ENCODE peak calls at places on chromosomes 13 and 19, in four cellular contexts. D is fibroblast of pulmonary artery, E is astrocyte, K is cardiac fibroblast. I is an unnamed sample.
A peak's percentile ranks its signal among the peaks of the same experiment; 100 is the strongest.

GRCh38 chr19:38213911-38214625 is 10.0 kb downstream of the DPF1 start:
- DNase-seq in D (peak; percentile 29), E (peak; percentile 89), K (peak; percentile 29), I (peak; percentile 29)

GRCh38 chr13:49062297-49062896 is 86.7 kb downstream of the FNDC3A start:
- DNase-seq in D (no peak), E (no peak), K (no peak), I (no peak)

GRCh38 chr19:30340724-30341595 is 31.2 kb upstream of the ZNF536 start:
- DNase-seq in D (no peak), E (no peak), K (no peak), I (no peak)

GRCh38 chr13:110888390-110888789 is 26.5 kb downstream of the ANKRD10 start:
- DNase-seq in D (no peak), E (no peak), K (no peak), I (no peak)

GRCh38 chr13:64819081-64819480 is 2411.1 kb downstream of the PCDH9 start:
- DNase-seq in D (peak; percentile 30), E (no peak), K (peak; percentile 15), I (no peak)

GRCh38 chr19:14090509-14091085 is at the start of gene SAMD1:
- DNase-seq in D (peak; percentile 92), E (peak; percentile 72), K (peak; percentile 97), I (peak; percentile 80)

GRCh38 chr13:99760456-99760855 is 211.1 kb downstream of the ZIC5 start:
- DNase-seq in D (no peak), E (no peak), K (no peak), I (no peak)

GRCh38 chr19:38759590-38760003 is 13.7 kb downstream of the LGALS7 start:
- DNase-seq in D (no peak), E (no peak), K (peak; percentile 37), I (peak; percentile 36)

GRCh38 chr13:40477623-40478608 is 188.5 kb downstream of the FOXO1 start:
- DNase-seq in D (peak; percentile 92), E (peak; percentile 12), K (peak; percentile 87), I (no peak)

GRCh38 chr13:100520936-100521765 is 67.4 kb downstream of the GGACT start:
- DNase-seq in D (no peak), E (no peak), K (no peak), I (no peak)

GRCh38 chr13:19607523-19608078 is 25.9 kb upstream of the MPHOSPH8 start:
- DNase-seq in D (no peak), E (peak; percentile 23), K (no peak), I (no peak)

GRCh38 chr19:19121371-19121770 is 16.9 kb downstream of the TMEM161A start:
- DNase-seq in D (no peak), E (no peak), K (no peak), I (no peak)

GRCh38 chr19:19122902-19123301 is 15.4 kb downstream of the TMEM161A start:
- DNase-seq in D (no peak), E (no peak), K (no peak), I (no peak)

GRCh38 chr19:19120308-19121156 is 17.7 kb downstream of the TMEM161A start:
- DNase-seq in D (peak; percentile 82), E (peak; percentile 55), K (peak; percentile 86), I (peak; percentile 71)

GRCh38 chr19:19115954-19116353 is 22.3 kb downstream of the TMEM161A start:
- DNase-seq in D (peak; percentile 25), E (no peak), K (peak; percentile 13), I (peak; percentile 25)

DNA sequence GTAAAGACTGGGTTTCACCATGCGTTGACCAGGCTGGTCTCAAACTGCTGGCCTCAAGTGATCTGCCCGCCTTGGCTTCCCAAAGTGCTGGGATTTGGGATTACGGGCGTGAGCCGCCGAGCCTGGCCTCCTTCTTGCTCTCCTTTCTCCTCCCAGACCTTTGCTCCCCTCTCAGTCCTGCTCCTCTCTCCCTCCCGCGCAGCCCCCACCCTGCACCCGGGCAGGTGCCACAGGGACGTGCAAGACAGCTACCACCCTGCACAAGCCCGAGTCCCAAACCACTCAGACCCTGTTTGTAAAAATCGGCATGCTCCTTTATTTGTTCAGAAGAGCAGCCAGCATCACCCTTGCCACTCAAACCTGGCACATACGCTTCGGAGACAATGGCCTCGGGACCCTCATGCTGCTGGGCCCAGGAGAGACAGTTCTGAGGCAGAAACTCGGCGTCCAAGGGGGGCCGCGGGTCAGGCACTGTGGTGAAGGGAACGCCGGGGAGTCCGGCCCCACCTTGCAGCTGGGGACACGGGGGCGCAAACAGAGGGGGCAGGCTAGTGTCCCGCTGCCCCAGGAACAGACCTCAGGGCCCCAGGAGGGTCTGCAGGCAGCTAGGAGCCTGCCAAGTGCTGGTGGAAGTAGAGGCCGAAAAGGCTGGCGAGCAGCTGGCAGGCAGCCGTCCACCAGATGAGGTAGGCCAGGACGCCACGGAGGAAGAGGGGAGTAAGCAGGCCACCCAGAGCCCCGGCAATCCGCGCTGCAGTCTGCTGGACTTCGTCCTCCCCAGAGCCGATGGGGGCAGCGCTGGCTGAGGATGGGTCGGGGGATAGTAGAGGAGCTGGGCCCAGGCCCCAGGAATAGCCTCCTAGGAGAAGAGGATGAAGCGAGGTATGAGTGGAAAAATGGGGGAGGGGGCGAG is 18.7 kb downstream of the TMEM161A start:
- DNase-seq in D (no peak), E (no peak), K (no peak), I (no peak)
- H3K4me3 ChIP-seq in D (no peak overlapping the region), E (no peak overlapping the region), K (no peak overlapping the region), I (no peak overlapping the region)

DNA sequence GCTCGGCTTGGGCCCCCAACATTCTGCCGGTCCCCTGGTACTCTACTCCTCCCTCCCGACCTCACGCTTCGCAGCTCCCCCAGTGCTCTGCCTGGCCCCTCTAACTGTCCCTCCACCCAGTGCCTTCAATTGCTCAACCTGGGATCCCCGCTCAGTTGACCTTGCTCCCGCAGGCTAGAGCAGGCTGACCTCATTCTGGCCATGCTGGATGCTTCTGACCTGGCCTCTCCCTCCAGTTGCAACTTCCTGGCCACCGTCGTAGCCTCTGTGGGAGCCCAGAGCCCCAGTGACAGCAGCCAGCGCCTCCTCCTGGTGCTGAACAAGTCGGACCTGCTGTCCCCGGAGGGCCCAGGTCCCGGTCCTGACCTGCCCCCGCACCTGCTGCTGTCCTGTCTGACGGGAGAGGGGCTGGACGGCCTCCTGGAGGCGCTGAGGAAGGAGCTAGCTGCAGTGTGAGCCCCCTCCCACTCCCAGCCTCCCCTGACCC is 3.6 kb downstream of the GTPBP3 start:
- DNase-seq in D (no peak), E (no peak), K (no peak), I (no peak)
- TF ChIP-seq CTCF in D (no peak), E (no peak), K (no peak), I (no peak)

DNA sequence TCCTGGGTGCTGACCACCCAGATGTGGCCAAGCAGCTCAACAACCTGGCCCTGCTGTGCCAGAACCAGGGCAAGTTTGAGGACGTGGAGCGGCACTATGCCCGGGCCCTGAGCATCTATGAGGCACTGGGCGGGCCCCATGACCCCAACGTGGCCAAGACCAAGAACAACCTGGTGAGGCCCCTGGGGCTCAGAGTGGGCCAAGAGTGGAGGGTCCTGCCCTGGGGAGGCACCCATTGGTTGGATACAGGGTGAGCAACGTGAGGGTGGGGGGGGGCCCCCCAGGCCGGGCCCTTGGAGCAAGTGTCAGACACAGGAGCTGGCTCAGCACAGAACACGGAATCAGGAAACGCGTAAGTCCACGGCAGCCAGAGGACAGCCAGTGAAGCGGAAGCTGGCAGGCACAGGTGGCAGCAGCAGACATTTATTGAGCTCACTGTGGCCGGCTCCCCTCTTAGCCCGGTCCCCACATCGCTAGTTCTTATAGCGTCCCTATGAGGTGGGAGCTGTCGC is 8.9 kb downstream of the KLC3 start:
- DNase-seq in D (no peak), E (no peak), K (no peak), I (no peak)
- H3K4me3 ChIP-seq in D (no peak overlapping the region), E (no peak overlapping the region), K (no peak overlapping the region), I (no peak overlapping the region)

GRCh38 chr13:112616586-112617381 is 28.8 kb upstream of the TUBGCP3 start:
- DNase-seq in D (peak; percentile 59), E (peak; percentile 9), K (peak; percentile 64), I (peak; percentile 60)
- TF ChIP-seq CTCF in D (peak; percentile 71), E (peak; percentile 36), K (peak; percentile 66), I (peak; percentile 70)

GRCh38 chr13:45602183-45602582 is 13.4 kb downstream of the ERICH6B start:
- DNase-seq in D (peak; percentile 33), E (peak; percentile 3), K (peak; percentile 34), I (no peak)
- H3K4me3 ChIP-seq in D (no peak overlapping the region), E (no peak overlapping the region), K (no peak overlapping the region), I (no peak overlapping the region)